ENCODE peak calls at places on chromosomes 3 and 15, in five cellular contexts. O, F, W, N and D are unnamed samples.

GRCh38 chr3:117526485-117527079 is 817.0 kb downstream of the TUSC7 start:
- DNase-seq in W (no peak), O (no peak), N (peak), F (no peak), D (peak)

GRCh38 chr3:72189344-72189743 is 404.4 kb upstream of the PROK2 start:
- DNase-seq in F (no peak), O (no peak), N (no peak), W (no peak), D (no peak)

GRCh38 chr15:64209680-64210334 is 47.0 kb upstream of the PPIB start:
- DNase-seq in F (no peak), O (no peak), N (peak), W (peak), D (peak)

GRCh38 chr3:146968204-146968651 is 363.1 kb upstream of the PLSCR5 start:
- DNase-seq in O (no peak), F (no peak), N (peak), W (peak), D (no peak)

GRCh38 chr15:80878867-80879250 is 99.7 kb downstream of the CEMIP start:
- DNase-seq in O (no peak), W (no peak), N (no peak), F (no peak), D (no peak)

GRCh38 chr3:131163-131889 is 65.2 kb upstream of the CHL1 start:
- DNase-seq in O (no peak), W (no peak), F (no peak), N (no peak), D (no peak)

GRCh38 chr3:52848617-52849016 is 13.8 kb upstream of the MUSTN1 start:
- DNase-seq in N (peak), O (no peak), W (peak), F (no peak), D (no peak)

GRCh38 chr3:22862111-22862510 is 341.0 kb upstream of the UBE2E2 start:
- DNase-seq in W (no peak), N (no peak), F (no peak), O (no peak), D (no peak)

GRCh38 chr3:71101014-71101413 is 482.5 kb downstream of the FOXP1 start:
- DNase-seq in N (peak), F (no peak), O (no peak), W (no peak), D (no peak)

GRCh38 chr3:22792533-22792932 is 410.6 kb upstream of the UBE2E2 start:
- DNase-seq in N (no peak), F (no peak), W (no peak), O (no peak), D (no peak)

GRCh38 chr3:36907911-36908646 is 36.8 kb downstream of the TRANK1 start:
- DNase-seq in N (peak), O (peak), W (peak), F (peak), D (peak)

GRCh38 chr15:28124841-28125240 is 25.7 kb upstream of the OCA2 start:
- DNase-seq in W (no peak), N (no peak), F (no peak), O (no peak), D (no peak)

GRCh38 chr3:8617921-8618320 is 26.7 kb downstream of the SSUH2 start:
- DNase-seq in W (no peak), O (no peak), F (no peak), N (no peak), D (no peak)

GRCh38 chr15:85582719-85583089 is 202.3 kb downstream of the AKAP13 start:
- DNase-seq in N (peak), O (peak), F (peak), W (no peak), D (no peak)

GRCh38 chr3:47517937-47518336 is 4.4 kb upstream of the ELP6 start:
- DNase-seq in F (no peak), O (no peak), W (no peak), N (no peak), D (no peak)

GRCh38 chr3:47515100-47515499 is 1.6 kb upstream of the ELP6 start:
- DNase-seq in O (no peak), N (no peak), W (no peak), F (no peak), D (no peak)

GRCh38 chr3:47512416-47513124 is 942 bp downstream of the ELP6 start:
- DNase-seq in N (peak), F (peak), O (no peak), W (no peak), D (peak)

GRCh38 chr3:47515864-47516319 is 2.4 kb upstream of the ELP6 start:
- DNase-seq in W (no peak), N (no peak), F (no peak), O (no peak), D (no peak)

DNA sequence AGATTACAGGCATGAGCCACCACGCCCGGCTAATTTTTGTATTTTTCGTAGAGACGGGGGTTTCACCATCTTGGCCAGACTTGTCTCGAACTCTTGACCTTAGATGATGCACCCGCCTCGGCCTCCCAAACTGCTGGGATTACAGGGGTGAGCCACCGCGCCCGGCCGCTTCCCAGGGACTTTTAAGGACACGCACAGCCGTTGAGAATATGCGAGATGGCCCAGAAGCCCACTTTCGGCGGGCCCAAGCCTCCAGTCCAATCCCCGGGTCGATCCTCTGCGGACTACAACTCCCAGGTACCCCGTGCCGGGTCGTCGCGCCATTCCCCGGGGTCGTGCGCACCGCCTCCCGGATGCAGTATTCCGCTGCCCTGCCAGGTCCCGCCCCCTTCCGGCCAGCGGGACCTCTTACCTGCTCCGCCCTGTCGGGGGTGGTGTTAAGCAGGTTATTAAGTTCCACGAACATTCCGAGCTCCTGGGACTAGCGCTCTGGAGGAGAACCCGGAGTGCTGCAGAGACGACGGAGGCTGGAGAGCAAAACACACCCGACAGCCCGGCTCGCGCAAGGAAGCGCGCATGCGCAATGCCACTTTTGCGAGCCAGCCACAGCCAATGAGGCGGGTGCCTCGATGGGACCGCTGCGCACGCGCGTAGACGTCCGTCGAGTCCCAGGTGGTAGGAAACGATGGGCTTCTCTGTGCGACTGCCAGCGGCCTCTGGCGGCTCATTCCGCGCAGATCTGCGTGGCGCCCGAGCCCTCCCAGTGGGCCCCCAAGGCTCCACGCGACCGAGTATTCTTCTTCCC is at the start of gene ELP6:
- DNase-seq in O (peak), F (peak), W (peak), N (peak), D (peak)
- TF ChIP-seq CTCF in O (peak), F (peak), W (peak), N (peak), D (peak)

DNA sequence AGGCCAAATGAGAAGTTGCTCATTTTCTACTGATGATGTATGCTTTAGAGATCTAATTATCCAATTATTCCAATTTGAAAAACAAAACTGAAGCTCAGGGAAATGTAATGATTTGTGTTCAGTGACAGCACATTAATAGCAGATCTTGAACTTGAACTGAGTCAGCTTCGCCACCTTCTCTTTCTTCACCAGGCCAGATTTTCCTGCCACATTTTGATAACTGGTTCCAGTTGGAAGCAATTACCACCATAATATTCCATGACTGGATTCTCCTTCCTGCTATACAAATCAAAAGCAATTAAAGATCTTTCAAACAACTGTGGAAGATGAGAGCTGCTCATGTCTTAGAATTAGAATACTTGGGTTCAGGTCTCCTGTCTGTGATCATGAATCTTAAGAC is 334.1 kb downstream of the RBMS3 start:
- DNase-seq in F (no peak), O (no peak), N (no peak), W (no peak), D (no peak)
- TF ChIP-seq CTCF in F (no peak), O (no peak), N (no peak), W (no peak), D (no peak)

GRCh38 chr3:179272385-179272784 is 21.5 kb upstream of the KCNMB3 start:
- DNase-seq in N (peak), W (no peak), F (no peak), O (no peak), D (no peak)
- TF ChIP-seq CTCF in N (peak), W (peak), F (no peak), O (peak), D (peak)

DNA sequence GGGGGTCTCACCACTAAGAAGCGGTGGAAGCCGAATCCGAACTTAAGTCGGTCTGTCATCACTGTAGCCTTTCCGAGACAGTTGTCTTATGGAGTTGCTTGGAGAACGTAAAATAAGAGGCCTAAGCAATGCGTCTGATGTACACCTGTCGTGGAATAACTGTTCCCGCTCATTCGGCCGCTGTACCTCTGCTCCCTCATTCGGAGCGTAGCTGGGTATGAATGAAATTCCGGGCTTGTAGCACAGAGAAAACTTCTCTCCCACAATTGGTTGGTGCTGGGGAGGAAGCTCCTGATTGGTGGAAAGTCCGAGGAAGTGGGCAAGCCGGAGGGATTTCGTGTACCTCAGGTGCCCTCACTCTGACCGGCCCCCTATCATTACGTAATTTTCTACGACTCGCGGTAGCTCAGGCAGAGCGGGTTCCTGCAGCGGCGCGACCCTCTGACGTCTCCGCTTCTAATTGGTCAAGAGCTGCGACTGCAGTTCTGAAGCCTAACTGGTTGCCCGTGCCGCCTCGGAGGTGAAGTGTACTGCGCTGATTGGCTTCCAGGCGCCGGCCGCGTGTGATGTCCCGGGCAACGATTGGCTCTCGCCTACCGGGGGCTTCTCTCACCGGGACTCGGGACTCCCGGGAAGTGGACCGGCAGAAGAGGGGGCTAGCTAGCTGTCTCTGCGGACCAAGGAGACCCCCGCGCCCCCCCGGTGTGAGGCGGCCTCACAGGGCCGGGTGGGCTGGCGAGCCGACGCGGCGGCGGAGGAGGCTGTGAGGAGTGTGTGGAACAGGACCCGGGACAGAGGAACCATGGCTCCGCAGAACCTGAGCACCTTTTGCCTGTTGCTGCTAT is at the start of gene DNAJB11:
- DNase-seq in W (peak), O (peak), F (peak), N (peak), D (peak)
- TF ChIP-seq CTCF in W (no peak), O (no peak), F (no peak), N (no peak), D (no peak)

GRCh38 chr15:57943766-57944165 is 121.7 kb downstream of the ALDH1A2 start:
- DNase-seq in O (no peak), W (no peak), N (no peak), F (no peak), D (no peak)
- TF ChIP-seq CTCF in O (no peak), W (no peak), N (no peak), F (no peak), D (no peak)

GRCh38 chr15:71413419-71413818 is 298.1 kb downstream of the THSD4 start:
- DNase-seq in N (no peak), O (no peak), W (no peak), F (no peak), D (no peak)

GRCh38 chr15:71414778-71415177 is 299.5 kb downstream of the THSD4 start:
- DNase-seq in O (no peak), W (no peak), F (no peak), N (no peak), D (no peak)

GRCh38 chr15:71409541-71409940 is 294.3 kb downstream of the THSD4 start:
- DNase-seq in N (no peak), O (no peak), W (no peak), F (no peak), D (no peak)

GRCh38 chr15:71410347-71410746 is 295.1 kb downstream of the THSD4 start:
- DNase-seq in F (no peak), N (no peak), W (no peak), O (no peak), D (no peak)

DNA sequence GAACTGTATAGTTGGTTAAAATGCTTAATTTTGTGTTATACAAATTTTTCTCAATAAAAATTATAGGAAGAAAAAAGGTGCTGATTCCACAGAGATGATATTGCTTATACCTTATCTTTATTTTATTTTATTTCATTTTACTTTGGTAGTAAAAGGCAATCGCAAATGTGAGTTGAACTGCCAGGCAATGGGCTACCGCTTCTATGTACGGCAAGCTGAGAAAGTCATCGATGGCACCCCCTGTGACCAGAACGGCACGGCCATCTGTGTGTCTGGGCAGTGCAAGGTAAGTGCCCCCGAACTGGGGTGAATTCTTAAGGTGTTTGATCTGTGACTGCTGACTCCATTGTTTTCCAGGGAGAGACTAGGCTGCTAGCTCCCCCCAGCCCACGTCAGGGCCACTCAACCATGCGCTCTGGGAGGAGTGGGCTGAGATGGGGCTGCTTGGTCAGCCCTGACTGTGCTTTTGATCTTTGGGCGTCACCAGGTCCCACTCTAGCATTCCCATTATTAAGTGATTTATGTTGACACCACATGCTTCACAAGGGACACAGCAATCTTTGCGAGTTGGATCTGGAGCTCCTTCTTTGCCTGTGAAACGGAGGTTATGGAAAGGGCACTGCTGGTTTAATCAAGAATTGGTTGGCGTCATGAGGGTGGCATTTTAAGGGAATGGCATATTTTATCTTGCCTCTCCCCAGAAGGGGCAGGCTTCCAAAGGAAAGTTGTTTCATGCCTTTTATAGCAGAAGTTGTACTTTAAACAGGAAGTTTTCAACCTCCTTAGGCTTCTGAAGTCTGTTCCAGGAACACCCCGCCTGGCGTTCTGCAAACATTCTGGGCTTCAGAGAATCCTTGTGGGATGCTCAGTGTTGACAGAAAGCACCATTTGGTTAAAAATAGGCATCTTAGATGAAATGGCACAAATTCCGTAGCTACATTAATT is 296.5 kb downstream of the THSD4 start:
- DNase-seq in W (no peak), F (no peak), O (no peak), N (no peak), D (no peak)
- TF ChIP-seq CTCF in W (peak), F (no peak), O (no peak), N (no peak), D (no peak)

DNA sequence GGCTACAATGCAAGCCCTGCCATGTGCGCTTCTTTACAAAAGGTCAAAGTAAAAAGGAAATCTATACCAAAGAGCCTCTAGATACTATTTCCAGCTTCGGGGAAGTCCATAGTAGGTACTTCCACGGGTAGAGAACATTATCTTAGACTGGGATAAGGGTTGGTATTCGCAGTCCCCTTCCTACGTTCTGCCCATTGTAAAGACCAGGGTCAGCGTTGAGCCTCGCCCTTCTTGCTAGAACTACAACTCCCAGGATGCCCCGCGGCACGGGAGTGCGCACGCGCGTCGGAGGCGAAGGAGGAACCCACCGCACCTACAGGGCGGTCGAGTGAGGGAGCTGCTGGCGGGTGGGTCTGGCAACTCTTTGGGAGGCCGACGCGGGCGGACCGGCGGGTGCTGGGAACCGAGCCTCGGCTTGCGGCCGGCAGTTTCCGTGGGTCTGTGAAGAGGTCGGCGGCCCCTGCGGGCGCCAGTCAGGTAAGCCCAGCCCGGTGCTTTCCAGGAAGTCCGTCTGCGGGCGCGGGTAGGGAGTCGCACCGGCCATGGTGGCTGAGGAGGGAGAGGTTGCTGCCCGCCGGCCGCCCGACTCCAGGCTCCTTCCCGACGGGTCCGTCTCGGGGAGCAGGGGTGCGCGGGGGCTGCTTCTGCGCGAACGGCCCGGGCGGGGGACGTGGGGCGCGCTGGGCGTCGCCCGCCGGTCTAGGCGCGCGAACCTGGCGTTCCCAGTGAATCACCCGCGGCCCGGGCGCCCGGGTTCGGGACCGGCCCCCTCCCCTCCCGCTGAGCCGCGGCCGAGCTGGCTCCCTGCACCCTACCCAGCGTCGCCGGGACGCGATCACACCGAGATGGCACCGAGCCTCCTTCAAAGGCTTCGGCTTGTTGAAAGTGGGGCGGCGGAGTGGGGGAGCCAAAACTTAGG is at the start of gene TMOD3:
- DNase-seq in N (peak), W (peak), F (peak), O (peak), D (peak)
- TF ChIP-seq CTCF in N (no peak), W (peak), F (no peak), O (no peak), D (no peak)